ENCODE peak calls at places on chromosomes 6 and 20, in four cellular contexts. B is HepG2, E is GM12878, X is H1. I is an unnamed sample.

GRCh38 chr6:116279232-116280160 is at the start of gene TSPYL1:
- DNase-seq in B (peak; percentile 97), E (peak; percentile 90), X (peak; percentile 84), I (peak; percentile 97)

GRCh38 chr20:38730167-38730988 is 6.1 kb downstream of the SLC32A1 start:
- DNase-seq in B (no peak), E (no peak), X (no peak), I (no peak)

GRCh38 chr6:139371421-139372253 is 2.8 kb downstream of the CITED2 start:
- DNase-seq in B (no peak), E (no peak), X (no peak), I (no peak)

GRCh38 chr6:21744321-21744720 is 150.8 kb downstream of the SOX4 start:
- DNase-seq in B (no peak), E (no peak), X (no peak), I (no peak)

GRCh38 chr6:148967546-148967945 is 220.7 kb downstream of the UST start:
- DNase-seq in B (no peak), E (no peak), X (no peak), I (no peak)

GRCh38 chr6:25089442-25089841 is 153.7 kb upstream of the RIPOR2 start:
- DNase-seq in B (no peak), E (no peak), X (no peak), I (no peak)

GRCh38 chr20:62824476-62825287 is 7.8 kb downstream of the COL9A3 start:
- DNase-seq in B (peak; percentile 62), E (no peak), X (no peak), I (peak; percentile 81)

GRCh38 chr6:9851541-9852380 is 563.1 kb downstream of the TFAP2A start:
- DNase-seq in B (no peak), E (no peak), X (peak; percentile 47), I (no peak)

GRCh38 chr6:49504666-49505065 is 4.9 kb downstream of the GLYATL3 start:
- DNase-seq in B (no peak), E (no peak), X (no peak), I (no peak)

GRCh38 chr6:36566418-36566905 is 19.2 kb upstream of the STK38 start:
- DNase-seq in B (peak; percentile 99), E (no peak), X (no peak), I (no peak)

GRCh38 chr20:5550738-5551529 is 199.3 kb upstream of the SHLD1 start:
- DNase-seq in B (no peak), E (no peak), X (no peak), I (no peak)

GRCh38 chr6:43290353-43290904 is 7.6 kb upstream of the SLC22A7 start:
- DNase-seq in B (no peak), E (no peak), X (no peak), I (no peak)

GRCh38 chr6:73665686-73666319 is 12.0 kb upstream of the SLC17A5 start:
- DNase-seq in B (no peak), E (no peak), X (no peak), I (no peak)

GRCh38 chr20:4713401-4713800 is 8.3 kb upstream of the PRND start:
- DNase-seq in B (no peak), E (no peak), X (no peak), I (no peak)

GRCh38 chr6:71205336-71205956 is 83.2 kb upstream of the OGFRL1 start:
- DNase-seq in B (no peak), E (no peak), X (no peak), I (no peak)

GRCh38 chr6:106959985-106960384 is 14.5 kb downstream of the CD24 start:
- DNase-seq in B (no peak), E (no peak), X (no peak), I (no peak)

GRCh38 chr6:107565165-107565723 is 75.3 kb downstream of the SOBP start:
- DNase-seq in B (peak; percentile 7), E (no peak), X (no peak), I (peak; percentile 3)

GRCh38 chr6:5632348-5632935 is 371.1 kb downstream of the FARS2 start:
- DNase-seq in B (no peak), E (no peak), X (no peak), I (no peak)

GRCh38 chr6:17865798-17866725 is 121.4 kb downstream of the KIF13A start:
- DNase-seq in B (peak; percentile 53), E (no peak), X (peak; percentile 7), I (peak; percentile 63)

GRCh38 chr20:33568378-33569289 is 78.7 kb downstream of the CBFA2T2 start:
- DNase-seq in B (peak; percentile 30), E (no peak), X (peak; percentile 89), I (no peak)

GRCh38 chr6:79048611-79049010 is 29.4 kb downstream of the PHIP start:
- DNase-seq in B (peak; percentile 29), E (no peak), X (no peak), I (peak; percentile 15)

GRCh38 chr6:46367365-46367764 is 123.9 kb downstream of the RCAN2 start:
- DNase-seq in B (no peak), E (no peak), X (no peak), I (no peak)

GRCh38 chr20:61590236-61590635 is 338.2 kb downstream of the CDH4 start:
- DNase-seq in B (no peak), E (no peak), X (no peak), I (no peak)

DNA sequence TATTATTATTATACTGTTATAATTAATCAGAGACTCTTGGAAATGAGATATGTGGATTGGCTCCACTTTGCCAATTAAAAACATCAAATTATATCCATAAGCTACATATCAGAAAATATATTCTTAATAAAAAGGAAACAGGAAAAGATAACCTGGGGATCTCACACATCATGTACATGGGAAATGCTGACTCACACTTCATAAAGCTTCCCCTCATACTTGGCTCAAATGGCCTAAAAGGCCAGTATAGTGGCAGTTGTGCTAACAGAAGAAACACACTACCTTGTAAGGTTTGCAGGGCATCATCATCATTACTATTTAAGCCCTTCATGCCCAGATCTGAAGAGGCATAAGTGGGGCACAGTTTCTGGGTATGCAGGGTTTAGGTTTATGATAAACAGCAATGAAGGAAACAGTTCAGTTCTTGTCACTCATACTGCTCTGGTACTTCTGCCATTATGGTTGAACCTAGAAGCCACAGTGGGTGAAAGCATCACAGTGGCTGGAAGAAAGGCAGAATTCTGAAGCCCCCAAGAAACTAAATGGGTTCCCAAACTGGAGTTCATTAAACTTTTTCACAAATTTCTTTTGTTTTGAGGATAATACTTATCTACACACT is 60.6 kb downstream of the BTBD9 start:
- DNase-seq in B (no peak), E (no peak), X (no peak), I (peak; percentile 46)
- TF ChIP-seq JUND in B (no peak), E (no peak), X (no peak), I (no peak)

GRCh38 chr6:411402-412145 is 20.0 kb downstream of the IRF4 start:
- DNase-seq in B (no peak), E (no peak), X (no peak), I (no peak)
- TF ChIP-seq CBX5 in B (no peak), E (peak; percentile 68), X (no peak), I (no peak)

DNA sequence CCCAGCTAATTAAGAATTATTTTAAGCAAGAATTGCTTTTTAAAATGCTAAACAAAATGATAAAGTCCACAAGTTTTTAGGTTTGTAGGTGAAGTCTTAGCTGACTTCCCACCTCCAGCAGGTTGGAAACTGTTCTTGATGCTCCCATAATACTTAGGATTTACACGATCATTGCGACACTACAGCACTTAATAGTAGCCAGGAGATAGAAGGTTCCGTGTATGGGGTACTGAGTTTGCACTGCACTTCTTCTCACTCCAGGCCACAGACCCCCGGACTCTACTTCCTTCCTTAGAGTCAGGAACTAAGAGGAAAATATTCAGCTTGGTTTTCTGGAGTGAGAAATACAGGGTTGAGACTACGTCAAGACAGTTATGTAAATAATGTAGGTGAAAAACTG is 56.1 kb upstream of the SGK1 start:
- DNase-seq in B (no peak), E (no peak), X (no peak), I (no peak)
- H3K4me2 ChIP-seq in B (no peak overlapping the region), E (peak overlapping the region; percentile 69), X (no peak overlapping the region), I (no peak overlapping the region)

GRCh38 chr6:52416629-52417151 is 3.5 kb upstream of the EFHC1 start:
- DNase-seq in B (peak; percentile 84), E (peak; percentile 61), X (no peak), I (peak; percentile 60)
- TF ChIP-seq JUND in B (no peak), E (no peak), X (no peak), I (peak; percentile 50)

GRCh38 chr20:18304618-18305017 is 16.3 kb downstream of the ZNF133 start:
- DNase-seq in B (no peak), E (no peak), X (no peak), I (peak; percentile 7)
- TF ChIP-seq CBX5 in B (no peak), E (no peak), X (no peak), I (no peak)

GRCh38 chr20:17543531-17543961 is 12.4 kb upstream of the BFSP1 start:
- DNase-seq in B (no peak), E (no peak), X (no peak), I (no peak)
- H3K4me2 ChIP-seq in B (no peak overlapping the region), E (no peak overlapping the region), X (no peak overlapping the region), I (no peak overlapping the region)

GRCh38 chr6:35297541-35298481 is at the start of gene DEF6:
- DNase-seq in B (peak; percentile 88), E (peak; percentile 72), X (peak; percentile 83), I (peak; percentile 94)

GRCh38 chr6:35298625-35299140 is 1.1 kb downstream of the DEF6 start:
- DNase-seq in B (no peak), E (no peak), X (no peak), I (peak; percentile 33)

GRCh38 chr6:35299674-35300073 is 2.1 kb downstream of the DEF6 start:
- DNase-seq in B (no peak), E (no peak), X (no peak), I (no peak)

GRCh38 chr6:35302604-35303218 is 5.1 kb downstream of the DEF6 start:
- DNase-seq in B (no peak), E (peak; percentile 77), X (no peak), I (peak; percentile 74)

GRCh38 chr6:35300848-35301247 is 3.2 kb downstream of the DEF6 start:
- DNase-seq in B (no peak), E (no peak), X (no peak), I (no peak)
- TF ChIP-seq JUND in B (no peak), E (no peak), X (no peak), I (no peak)

GRCh38 chr6:15062311-15063252 is 183.3 kb upstream of the JARID2 start:
- DNase-seq in B (no peak), E (no peak), X (no peak), I (peak; percentile 51)

GRCh38 chr6:15065603-15066002 is 180.3 kb upstream of the JARID2 start:
- DNase-seq in B (no peak), E (no peak), X (no peak), I (no peak)

GRCh38 chr6:15063253-15063853 is 182.5 kb upstream of the JARID2 start:
- DNase-seq in B (peak; percentile 31), E (no peak), X (no peak), I (no peak)

GRCh38 chr6:15061908-15062307 is 184.0 kb upstream of the JARID2 start:
- DNase-seq in B (no peak), E (no peak), X (no peak), I (no peak)

GRCh38 chr6:15066433-15067337 is 179.2 kb upstream of the JARID2 start:
- DNase-seq in B (no peak), E (no peak), X (no peak), I (peak; percentile 87)
- TF ChIP-seq CBX5 in B (no peak), E (no peak), X (no peak), I (no peak)

GRCh38 chr20:58307270-58307669 is 2.2 kb upstream of the RAB22A start:
- DNase-seq in B (no peak), E (no peak), X (no peak), I (no peak)
- H3K4me2 ChIP-seq in B (no peak overlapping the region), E (peak overlapping the region; percentile 67), X (no peak overlapping the region), I (no peak overlapping the region)

I was measured in K562.